ENCODE peak calls at places on chromosomes 16 and 17, in four cellular contexts. One of them, this sample, is unnamed.

GRCh38 chr16:80120899-80121521 is 419.8 kb upstream of the DYNLRB2 start:
- DNase-seq in kidney: no peak
- DNase-seq in colonic mucosa: no peak
- DNase-seq in cardiac fibroblast: no peak
- DNase-seq in this sample: no peak

GRCh38 chr16:16092925-16093624 is 130.2 kb downstream of the ABCC6 start:
- DNase-seq in colonic mucosa: no peak
- DNase-seq in kidney: no peak
- DNase-seq in cardiac fibroblast: no peak
- DNase-seq in this sample: no peak

GRCh38 chr16:74304164-74304834 is 7.7 kb downstream of the PSMD7 start:
- DNase-seq in cardiac fibroblast: peak
- DNase-seq in kidney: no peak
- DNase-seq in colonic mucosa: no peak
- DNase-seq in this sample: no peak

GRCh38 chr17:81340606-81341346 is 45.7 kb upstream of the SLC38A10 start:
- DNase-seq in colonic mucosa: no peak
- DNase-seq in cardiac fibroblast: peak
- DNase-seq in kidney: peak
- DNase-seq in this sample: no peak

GRCh38 chr16:13873835-13874438 is 46.0 kb upstream of the ERCC4 start:
- DNase-seq in kidney: no peak
- DNase-seq in colonic mucosa: no peak
- DNase-seq in cardiac fibroblast: peak
- DNase-seq in this sample: no peak

GRCh38 chr17:64150237-64151015 is 20.5 kb upstream of the ERN1 start:
- DNase-seq in kidney: no peak
- DNase-seq in colonic mucosa: peak
- DNase-seq in cardiac fibroblast: peak
- DNase-seq in this sample: no peak

GRCh38 chr17:36943250-36944220 is 5.2 kb upstream of the AATF start:
- DNase-seq in kidney: no peak
- DNase-seq in colonic mucosa: no peak
- DNase-seq in cardiac fibroblast: no peak
- DNase-seq in this sample: no peak

GRCh38 chr17:67713169-67713568 is 4.6 kb upstream of the NOL11 start:
- DNase-seq in kidney: no peak
- DNase-seq in colonic mucosa: no peak
- DNase-seq in cardiac fibroblast: no peak
- DNase-seq in this sample: no peak

GRCh38 chr17:79615446-79615845 is 4.6 kb upstream of the RBFOX3 start:
- DNase-seq in kidney: peak
- DNase-seq in cardiac fibroblast: no peak
- DNase-seq in colonic mucosa: no peak
- DNase-seq in this sample: no peak

GRCh38 chr17:61504697-61505096 is 52.5 kb downstream of the TBX4 start:
- DNase-seq in colonic mucosa: no peak
- DNase-seq in cardiac fibroblast: peak
- DNase-seq in kidney: no peak
- DNase-seq in this sample: no peak

GRCh38 chr16:51636913-51637743 is 486.1 kb upstream of the SALL1 start:
- DNase-seq in kidney: no peak
- DNase-seq in cardiac fibroblast: no peak
- DNase-seq in colonic mucosa: no peak
- DNase-seq in this sample: no peak

GRCh38 chr17:7237761-7238417 is 1.4 kb downstream of the PHF23 start:
- DNase-seq in colonic mucosa: peak
- DNase-seq in kidney: peak
- DNase-seq in cardiac fibroblast: peak
- DNase-seq in this sample: peak

GRCh38 chr17:33651631-33652030 is 358.5 kb upstream of the ASIC2 start:
- DNase-seq in colonic mucosa: no peak
- DNase-seq in kidney: no peak
- DNase-seq in cardiac fibroblast: no peak
- DNase-seq in this sample: no peak

GRCh38 chr16:1770328-1771071 is 843 bp downstream of the NME3 start:
- DNase-seq in cardiac fibroblast: peak
- DNase-seq in colonic mucosa: peak
- DNase-seq in kidney: peak
- DNase-seq in this sample: peak

GRCh38 chr16:73254983-73255382 is 207.1 kb upstream of the ZFHX3 start:
- DNase-seq in cardiac fibroblast: no peak
- DNase-seq in kidney: no peak
- DNase-seq in colonic mucosa: peak
- DNase-seq in this sample: no peak

GRCh38 chr17:915416-916201 is 64.0 kb downstream of the NXN start:
- DNase-seq in kidney: no peak
- DNase-seq in colonic mucosa: no peak
- DNase-seq in cardiac fibroblast: peak
- DNase-seq in this sample: no peak

GRCh38 chr17:40678902-40679522 is 14.0 kb upstream of the KRT222 start:
- DNase-seq in cardiac fibroblast: no peak
- DNase-seq in kidney: no peak
- DNase-seq in colonic mucosa: no peak
- DNase-seq in this sample: no peak

GRCh38 chr17:29124135-29124930 is 55.9 kb downstream of the MYO18A start:
- DNase-seq in cardiac fibroblast: peak
- DNase-seq in kidney: no peak
- DNase-seq in colonic mucosa: peak
- DNase-seq in this sample: no peak

GRCh38 chr17:36600936-36601302 is 464 bp upstream of the MRM1 start:
- DNase-seq in colonic mucosa: no peak
- DNase-seq in kidney: no peak
- DNase-seq in cardiac fibroblast: no peak
- DNase-seq in this sample: no peak

GRCh38 chr17:4035081-4035680 is 70.9 kb upstream of the ATP2A3 start:
- DNase-seq in kidney: no peak
- DNase-seq in cardiac fibroblast: peak
- DNase-seq in colonic mucosa: no peak
- DNase-seq in this sample: no peak

GRCh38 chr16:66590322-66590721 is 11.1 kb downstream of the CMTM2 start:
- DNase-seq in colonic mucosa: no peak
- DNase-seq in kidney: no peak
- DNase-seq in cardiac fibroblast: no peak
- DNase-seq in this sample: no peak

GRCh38 chr17:28317099-28317964 is 1.7 kb upstream of the TMEM97 start:
- DNase-seq in cardiac fibroblast: no peak
- DNase-seq in colonic mucosa: no peak
- DNase-seq in kidney: no peak
- DNase-seq in this sample: no peak

GRCh38 chr17:74842599-74843351 is 16.9 kb downstream of the GRIN2C start:
- DNase-seq in cardiac fibroblast: peak
- DNase-seq in kidney: peak
- DNase-seq in colonic mucosa: peak
- DNase-seq in this sample: no peak

GRCh38 chr16:7025616-7026190 is 306.9 kb upstream of the RBFOX1 start:
- DNase-seq in colonic mucosa: peak
- DNase-seq in cardiac fibroblast: peak
- DNase-seq in kidney: peak
- DNase-seq in this sample: no peak

GRCh38 chr17:42845918-42846593 is 1.7 kb downstream of the AOC2 start:
- DNase-seq in kidney: no peak
- DNase-seq in colonic mucosa: no peak
- DNase-seq in cardiac fibroblast: no peak
- DNase-seq in this sample: no peak

GRCh38 chr16:80931985-80932720 is 74.5 kb downstream of the CMC2 start:
- DNase-seq in kidney: peak
- DNase-seq in colonic mucosa: peak
- DNase-seq in cardiac fibroblast: peak
- DNase-seq in this sample: peak

GRCh38 chr17:42329025-42329976 is 41.0 kb downstream of the STAT5A start:
- DNase-seq in cardiac fibroblast: peak
- DNase-seq in kidney: no peak
- DNase-seq in colonic mucosa: peak
- DNase-seq in this sample: no peak

This sample was measured in effector memory CD8-positive, alpha-beta T cell.